ENCODE peak calls at places on chromosomes 3 and 15, in four cellular contexts. O is left ventricle myocardium superior, R is endothelial cell, K is T-helper 17 cell. X is an unnamed sample.
A peak's percentile ranks its signal among the peaks of the same experiment; 100 is the strongest.

GRCh38 chr3:52149726-52150125 is 4.5 kb downstream of the POC1A start:
- DNase-seq in O (no peak), R (no peak), K (no peak), X (no peak)

GRCh38 chr3:7194081-7194835 is 333.3 kb downstream of the GRM7 start:
- DNase-seq in O (no peak), R (no peak), K (no peak), X (no peak)

GRCh38 chr3:194777729-194778128 is 92.0 kb downstream of the FAM43A start:
- DNase-seq in O (no peak), R (no peak), K (no peak), X (peak; percentile 40)

GRCh38 chr3:128367726-128368125 is 99.0 kb downstream of the DNAJB8 start:
- DNase-seq in O (no peak), R (no peak), K (no peak), X (no peak)

GRCh38 chr15:47188766-47189507 is 528.4 kb upstream of the SEMA6D start:
- DNase-seq in O (no peak), R (no peak), K (no peak), X (peak; percentile 69)

GRCh38 chr3:147939425-147940196 is 530.4 kb downstream of the ZIC1 start:
- DNase-seq in O (no peak), R (no peak), K (no peak), X (no peak)

GRCh38 chr3:33417051-33417673 is 23.0 kb downstream of the UBP1 start:
- DNase-seq in O (no peak), R (no peak), K (no peak), X (no peak)

GRCh38 chr3:25532763-25533162 is 104.7 kb downstream of the RARB start:
- DNase-seq in O (no peak), R (no peak), K (no peak), X (no peak)

GRCh38 chr3:156174229-156174847 is 54.0 kb downstream of the KCNAB1 start:
- DNase-seq in O (no peak), R (no peak), K (no peak), X (no peak)

GRCh38 chr15:57708047-57708446 is 1.5 kb downstream of the POLR2M start:
- DNase-seq in O (no peak), R (no peak), K (no peak), X (no peak)

GRCh38 chr3:113216393-113216792 is 5.0 kb downstream of the BOC start:
- DNase-seq in O (no peak), R (no peak), K (no peak), X (no peak)

GRCh38 chr3:138351151-138351550 is 2.8 kb downstream of the MRAS start:
- DNase-seq in O (no peak), R (no peak), K (no peak), X (no peak)

GRCh38 chr3:4712109-4712508 is 219.0 kb downstream of the ITPR1 start:
- DNase-seq in O (no peak), R (no peak), K (no peak), X (no peak)

GRCh38 chr3:12658593-12659058 is 5.3 kb downstream of the RAF1 start:
- DNase-seq in O (no peak), R (no peak), K (no peak), X (no peak)

GRCh38 chr15:71203573-71204444 is 88.5 kb downstream of the THSD4 start:
- DNase-seq in O (no peak), R (no peak), K (no peak), X (peak; percentile 89)

GRCh38 chr15:56918046-56918906 is at the start of gene TCF12:
- DNase-seq in O (peak; percentile 97), R (peak; percentile 97), K (peak; percentile 83), X (peak; percentile 92)

GRCh38 chr3:24493951-24494615 is 567 bp downstream of the THRB start:
- DNase-seq in O (peak; percentile 91), R (peak; percentile 25), K (no peak), X (no peak)

GRCh38 chr3:12508316-12508715 is 24.0 kb downstream of the TSEN2 start:
- DNase-seq in O (no peak), R (no peak), K (no peak), X (no peak)

GRCh38 chr3:47283193-47283537 is 421 bp downstream of the KLHL18 start:
- DNase-seq in O (peak; percentile 35), R (no peak), K (no peak), X (no peak)

GRCh38 chr3:55327131-55327920 is 159.8 kb downstream of the WNT5A start:
- DNase-seq in O (no peak), R (no peak), K (no peak), X (no peak)

GRCh38 chr3:158950131-158950901 is 148.5 kb downstream of the MFSD1 start:
- DNase-seq in O (no peak), R (no peak), K (no peak), X (no peak)

GRCh38 chr15:36882487-36883108 is 217.8 kb downstream of the MEIS2 start:
- DNase-seq in O (peak; percentile 36), R (no peak), K (no peak), X (no peak)

GRCh38 chr3:115836944-115837343 is 213.6 kb downstream of the GAP43 start:
- DNase-seq in O (no peak), R (no peak), K (no peak), X (no peak)

GRCh38 chr3:10248984-10249748 is 907 bp downstream of the TATDN2 start:
- DNase-seq in O (peak; percentile 47), R (peak; percentile 16), K (peak; percentile 61), X (no peak)

GRCh38 chr3:125316949-125317348 is 58.2 kb downstream of the ZNF148 start:
- DNase-seq in O (no peak), R (no peak), K (no peak), X (no peak)